ENCODE peak calls at places on chromosomes 5 and 9, in four cellular contexts. X, F, S and C are unnamed samples.

GRCh38 chr5:161546463-161547301 is at the start of gene GABRB2:
- DNase-seq in X (no peak), F (peak), S (peak), C (peak)

GRCh38 chr5:59640411-59640810 is 253.1 kb downstream of the PDE4D start:
- DNase-seq in X (no peak), F (no peak), S (no peak), C (peak)

GRCh38 chr5:167554564-167555254 is 736.7 kb upstream of the WWC1 start:
- DNase-seq in X (no peak), F (no peak), S (no peak), C (no peak)

GRCh38 chr5:41345295-41345694 is 132.0 kb upstream of the C6 start:
- DNase-seq in X (no peak), F (no peak), S (no peak), C (no peak)

GRCh38 chr9:17402309-17402708 is 176.6 kb upstream of the SH3GL2 start:
- DNase-seq in X (no peak), F (peak), S (no peak), C (no peak)

GRCh38 chr5:82183828-82184227 is 94.3 kb downstream of the RPS23 start:
- DNase-seq in X (no peak), F (no peak), S (no peak), C (peak)

GRCh38 chr9:82456621-82457020 is 468.0 kb downstream of the SPATA31D1 start:
- DNase-seq in X (no peak), F (no peak), S (no peak), C (no peak)

GRCh38 chr5:157965040-157965439 is 106.1 kb upstream of the CLINT1 start:
- DNase-seq in X (no peak), F (no peak), S (no peak), C (no peak)

GRCh38 chr9:21683484-21684175 is 118.8 kb upstream of the MTAP start:
- DNase-seq in X (no peak), F (no peak), S (no peak), C (no peak)

GRCh38 chr9:72665421-72665820 is 144.0 kb downstream of the TMC1 start:
- DNase-seq in X (no peak), F (no peak), S (no peak), C (no peak)

GRCh38 chr5:167582263-167582662 is 709.2 kb upstream of the WWC1 start:
- DNase-seq in X (no peak), F (no peak), S (no peak), C (no peak)

GRCh38 chr5:123717139-123717538 is 205.2 kb downstream of the CSNK1G3 start:
- DNase-seq in X (no peak), F (no peak), S (no peak), C (peak)

GRCh38 chr5:150788974-150789373 is 10.4 kb downstream of the SMIM3 start:
- DNase-seq in X (no peak), F (no peak), S (no peak), C (no peak)

GRCh38 chr5:57956606-57957005 is 474.0 kb upstream of the ACTBL2 start:
- DNase-seq in X (no peak), F (no peak), S (no peak), C (no peak)

GRCh38 chr5:96880402-96881164 is 4.3 kb downstream of the ERAP2 start:
- DNase-seq in X (no peak), F (no peak), S (no peak), C (no peak)
- TF ChIP-seq JUND in X (no peak), F (no peak), S (peak), C (no peak)

GRCh38 chr9:16082796-16083195 is 530.0 kb downstream of the CCDC171 start:
- DNase-seq in X (no peak), F (no peak), S (no peak), C (no peak)
- TF ChIP-seq JUND in X (no peak), F (no peak), S (no peak), C (no peak)

GRCh38 chr5:2594701-2595100 is 156.8 kb downstream of the IRX2 start:
- DNase-seq in X (no peak), F (no peak), S (no peak), C (no peak)

GRCh38 chr5:2587189-2588031 is 164.1 kb downstream of the IRX2 start:
- DNase-seq in X (no peak), F (no peak), S (no peak), C (no peak)

GRCh38 chr5:2586016-2586715 is 165.3 kb downstream of the IRX2 start:
- DNase-seq in X (no peak), F (no peak), S (no peak), C (no peak)

GRCh38 chr5:2591777-2592453 is 159.6 kb downstream of the IRX2 start:
- DNase-seq in X (no peak), F (no peak), S (no peak), C (peak)
- TF ChIP-seq JUND in X (no peak), F (no peak), S (no peak), C (no peak)

GRCh38 chr9:106420511-106420944 is 442.4 kb upstream of the ZNF462 start:
- DNase-seq in X (no peak), F (no peak), S (no peak), C (no peak)
- TF ChIP-seq JUND in X (no peak), F (no peak), S (no peak), C (no peak)

GRCh38 chr5:135056316-135057030 is 22.4 kb upstream of the PITX1 start:
- DNase-seq in X (no peak), F (no peak), S (no peak), C (no peak)

GRCh38 chr5:135060021-135060420 is 26.0 kb upstream of the PITX1 start:
- DNase-seq in X (no peak), F (no peak), S (no peak), C (no peak)

GRCh38 chr5:135057233-135057632 is 23.2 kb upstream of the PITX1 start:
- DNase-seq in X (no peak), F (no peak), S (no peak), C (no peak)

GRCh38 chr5:135059000-135059923 is 25.2 kb upstream of the PITX1 start:
- DNase-seq in X (no peak), F (no peak), S (no peak), C (no peak)

GRCh38 chr5:135058326-135058725 is 24.3 kb upstream of the PITX1 start:
- DNase-seq in X (no peak), F (no peak), S (no peak), C (no peak)
- TF ChIP-seq JUND in X (no peak), F (no peak), S (no peak), C (no peak)

GRCh38 chr5:67170783-67171182 is 25.8 kb downstream of the CD180 start:
- DNase-seq in X (no peak), F (no peak), S (no peak), C (no peak)

GRCh38 chr5:67176931-67177330 is 19.7 kb downstream of the CD180 start:
- DNase-seq in X (no peak), F (no peak), S (no peak), C (no peak)

GRCh38 chr5:67178085-67178484 is 18.5 kb downstream of the CD180 start:
- DNase-seq in X (no peak), F (no peak), S (no peak), C (no peak)

GRCh38 chr5:67179695-67180302 is 16.8 kb downstream of the CD180 start:
- DNase-seq in X (no peak), F (no peak), S (no peak), C (no peak)

GRCh38 chr5:67173959-67174358 is 22.6 kb downstream of the CD180 start:
- DNase-seq in X (no peak), F (no peak), S (no peak), C (no peak)
- TF ChIP-seq JUND in X (no peak), F (no peak), S (no peak), C (no peak)

DNA sequence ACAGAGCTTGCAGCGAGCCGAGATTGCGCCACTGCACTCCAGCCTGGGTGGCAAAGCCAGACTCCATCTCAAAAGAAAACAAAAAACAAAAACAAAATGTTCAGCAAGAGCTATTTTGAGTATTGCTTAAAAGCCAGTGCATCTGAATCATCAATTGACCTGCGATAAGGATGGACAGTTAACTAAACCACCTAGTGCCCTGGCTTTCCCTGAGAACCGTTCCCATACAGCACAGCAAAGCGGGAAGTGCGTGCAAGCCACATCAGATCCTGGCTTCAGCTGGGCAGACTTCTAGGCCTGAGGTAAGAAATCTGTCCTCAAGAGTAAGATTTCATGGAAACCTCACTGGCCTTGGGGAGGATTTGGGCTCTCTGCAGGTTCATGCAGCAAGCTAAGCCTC is 2.7 kb downstream of the DYNC2I2 start:
- DNase-seq in X (no peak), F (no peak), S (no peak), C (no peak)
- TF ChIP-seq JUND in X (no peak), F (no peak), S (no peak), C (no peak)